ENCODE peak calls at places on chromosomes 2 and 18, in four cellular contexts. A, G, H and L are unnamed samples.
A peak's percentile ranks its signal among the peaks of the same experiment; 100 is the strongest.

GRCh38 chr2:119625226-119625625 is 53.8 kb upstream of the TMEM177 start:
- DNase-seq in A (no peak), G (no peak), H (no peak), L (no peak)

GRCh38 chr2:26702025-26702424 is 9.5 kb downstream of the KCNK3 start:
- DNase-seq in A (no peak), G (no peak), H (no peak), L (no peak)

GRCh38 chr2:161552015-161552414 is 72.2 kb upstream of the SLC4A10 start:
- DNase-seq in A (no peak), G (no peak), H (no peak), L (no peak)

GRCh38 chr2:235851841-235852527 is 316.2 kb downstream of the GBX2 start:
- DNase-seq in A (no peak), G (no peak), H (no peak), L (no peak)

GRCh38 chr2:217650716-217651360 is 352.0 kb downstream of the TNS1 start:
- DNase-seq in A (peak; percentile 51), G (peak; percentile 60), H (peak; percentile 44), L (peak; percentile 33)

GRCh38 chr2:128319773-128320608 is 1.3 kb upstream of the HS6ST1 start:
- DNase-seq in A (no peak), G (no peak), H (no peak), L (no peak)

GRCh38 chr18:60176271-60176670 is 196.3 kb downstream of the MC4R start:
- DNase-seq in A (no peak), G (no peak), H (no peak), L (no peak)

GRCh38 chr2:162297925-162298552 is 20.4 kb downstream of the IFIH1 start:
- DNase-seq in A (no peak), G (peak; percentile 64), H (peak; percentile 74), L (peak; percentile 73)

GRCh38 chr2:50529600-50530218 is 502.2 kb downstream of the NRXN1 start:
- DNase-seq in A (peak; percentile 3), G (peak; percentile 81), H (peak; percentile 6), L (peak; percentile 6)

GRCh38 chr18:61079714-61080113 is 253.5 kb upstream of the CDH20 start:
- DNase-seq in A (no peak), G (no peak), H (no peak), L (no peak)